ENCODE peak calls at places on chromosomes 6 and 20, in nine cellular contexts. V, Z, N, G, M, W, O, X and T are unnamed samples.
A peak's percentile ranks its signal among the peaks of the same experiment; 100 is the strongest.

GRCh38 chr6:75350156-75350555 is 65.6 kb upstream of the TMEM30A start:
- DNase-seq in V (no peak), Z (no peak), N (no peak), G (no peak), M (no peak), W (no peak), O (no peak), X (no peak), T (no peak)

GRCh38 chr6:91487729-91488392 is 901.0 kb upstream of the MAP3K7 start:
- DNase-seq in V (no peak), Z (no peak), N (no peak), G (no peak), M (no peak), W (no peak), O (no peak), X (no peak), T (no peak)

GRCh38 chr6:28258877-28259777 is at the start of gene NKAPL:
- DNase-seq in V (peak; percentile 94), Z (no peak), N (no peak), G (peak; percentile 43), M (peak; percentile 83), W (peak; percentile 92), O (peak; percentile 89), X (peak; percentile 75), T (peak; percentile 30)

GRCh38 chr6:783966-784365 is 91.0 kb upstream of the EXOC2 start:
- DNase-seq in V (no peak), Z (no peak), N (no peak), G (no peak), M (no peak), W (no peak), O (no peak), X (no peak), T (no peak)

GRCh38 chr6:80502871-80503270 is 396.4 kb downstream of the BCKDHB start:
- DNase-seq in V (no peak), Z (no peak), N (no peak), G (no peak), M (no peak), W (no peak), O (no peak), X (no peak), T (no peak)

GRCh38 chr6:32166411-32167061 is 2.1 kb downstream of the EGFL8 start:
- DNase-seq in V (peak; percentile 74), Z (no peak), N (no peak), G (no peak), M (no peak), W (peak; percentile 59), O (no peak), X (no peak), T (no peak)

GRCh38 chr20:33736962-33737361 is 5.2 kb downstream of the ZNF341 start:
- DNase-seq in V (no peak), Z (no peak), N (no peak), G (no peak), M (no peak), W (no peak), O (no peak), X (no peak), T (no peak)

GRCh38 chr6:45845546-45845945 is 170.1 kb downstream of the CLIC5 start:
- DNase-seq in V (no peak), Z (no peak), N (no peak), G (no peak), M (peak; percentile 56), W (no peak), O (no peak), X (no peak), T (no peak)

GRCh38 chr20:18973499-18974173 is 160.1 kb downstream of the SCP2D1 start:
- DNase-seq in V (peak; percentile 89), Z (no peak), N (no peak), G (no peak), M (no peak), W (no peak), O (no peak), X (no peak), T (no peak)

DNA sequence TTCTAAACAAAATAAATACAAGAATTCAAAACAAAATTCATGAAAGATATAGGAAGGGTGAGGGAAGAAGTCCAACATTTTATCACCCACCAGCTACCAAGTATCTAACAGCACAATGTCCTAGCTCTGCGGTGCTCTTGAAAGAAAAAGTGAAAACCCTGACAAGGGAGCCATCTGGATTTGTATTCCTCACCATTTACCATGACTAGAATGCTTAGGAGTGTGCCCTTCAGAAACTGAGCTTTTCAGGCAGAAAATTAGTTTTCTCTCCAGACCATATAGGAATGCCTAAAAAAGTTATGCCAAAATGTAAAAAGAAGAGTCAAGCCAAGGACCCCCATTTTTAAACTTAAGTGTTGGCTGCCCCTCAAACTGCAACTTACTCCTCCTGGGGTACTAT is 4.5 kb downstream of the SNX5 start:
- DNase-seq in V (no peak), Z (no peak), N (no peak), G (no peak), M (no peak), W (no peak), O (no peak), X (no peak), T (no peak)
- H3K27ac ChIP-seq in V (no peak overlapping the region), Z (no peak overlapping the region), N (no peak overlapping the region), G (no peak overlapping the region), M (no peak overlapping the region), W (peak overlapping the region; percentile 99), O (peak overlapping the region; percentile 99), X (no peak overlapping the region), T (no peak overlapping the region)

DNA sequence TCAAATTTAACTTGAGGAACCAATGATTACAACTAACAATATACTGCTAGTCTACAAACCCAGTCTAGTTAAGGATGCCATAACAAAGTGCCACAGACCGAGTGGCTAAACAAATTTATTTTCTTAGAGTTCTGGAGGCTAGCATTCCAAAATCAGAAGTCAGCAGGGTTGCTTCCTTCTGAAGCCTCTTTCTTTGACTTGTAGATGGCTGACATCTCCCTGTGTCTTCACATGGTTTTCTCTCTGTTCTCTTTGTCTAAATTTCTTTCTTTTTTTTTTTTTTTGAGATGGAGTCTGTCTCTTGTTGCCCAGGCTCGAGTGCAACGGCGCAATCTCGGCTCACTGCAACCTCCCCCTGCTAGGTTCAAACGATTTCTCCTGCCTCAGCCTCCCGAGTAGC is 56.1 kb downstream of the NCOA3 start:
- DNase-seq in V (no peak), Z (no peak), N (no peak), G (no peak), M (no peak), W (no peak), O (no peak), X (no peak), T (no peak)
- H3K27ac ChIP-seq in V (no peak overlapping the region), Z (no peak overlapping the region), N (no peak overlapping the region), G (no peak overlapping the region), M (no peak overlapping the region), W (no peak overlapping the region), O (no peak overlapping the region), X (no peak overlapping the region), T (no peak overlapping the region)

DNA sequence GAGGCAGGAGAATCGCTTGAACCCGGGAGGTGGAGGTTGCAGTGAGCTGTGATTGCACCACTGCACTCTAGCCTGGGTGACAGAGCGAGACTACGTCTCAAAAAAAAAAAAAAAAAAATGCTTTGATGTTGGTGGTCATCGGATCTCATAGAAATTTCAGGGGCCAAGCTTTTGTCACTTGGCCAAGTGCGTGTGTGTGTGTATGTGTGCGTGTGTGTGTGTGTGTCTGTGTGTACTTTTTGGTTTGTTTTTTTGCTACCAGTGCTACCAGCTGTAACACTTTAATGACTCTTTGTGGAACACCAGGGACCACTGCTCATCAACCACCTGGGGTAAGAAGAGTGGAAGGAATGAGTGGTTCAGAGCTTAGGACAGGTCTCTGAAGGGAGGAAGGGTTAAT is 49.7 kb downstream of the TRAF3IP2 start:
- DNase-seq in V (no peak), Z (no peak), N (no peak), G (no peak), M (no peak), W (no peak), O (no peak), X (no peak), T (no peak)
- H3K27ac ChIP-seq in V (no peak overlapping the region), Z (no peak overlapping the region), N (peak overlapping the region; percentile 68), G (no peak overlapping the region), M (peak overlapping the region; percentile 44), W (no peak overlapping the region), O (no peak overlapping the region), X (no peak overlapping the region), T (no peak overlapping the region)

DNA sequence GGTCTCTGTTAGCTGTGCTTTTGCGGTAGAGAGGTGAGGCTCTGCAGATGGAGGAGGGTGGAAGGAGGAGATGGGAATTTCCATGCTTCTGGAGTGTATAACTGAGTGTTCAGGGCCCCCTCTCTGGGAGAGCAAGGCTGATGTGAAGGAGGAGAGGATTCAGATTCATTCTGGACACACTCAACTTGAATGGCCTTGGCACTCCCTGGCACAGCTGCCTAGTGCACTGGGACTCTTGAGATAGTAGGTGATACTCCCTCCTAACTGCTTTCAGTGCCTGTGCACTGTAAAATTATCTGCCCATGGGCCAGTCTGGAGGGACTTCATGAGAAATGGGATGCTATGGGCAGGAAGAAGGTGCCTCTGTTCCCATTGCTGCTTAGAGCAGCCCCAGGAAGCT is 54.2 kb upstream of the MYL9 start:
- DNase-seq in V (no peak), Z (no peak), N (no peak), G (no peak), M (no peak), W (no peak), O (no peak), X (no peak), T (no peak)
- H3K27ac ChIP-seq in V (no peak overlapping the region), Z (no peak overlapping the region), N (no peak overlapping the region), G (no peak overlapping the region), M (no peak overlapping the region), W (no peak overlapping the region), O (no peak overlapping the region), X (no peak overlapping the region), T (no peak overlapping the region)

DNA sequence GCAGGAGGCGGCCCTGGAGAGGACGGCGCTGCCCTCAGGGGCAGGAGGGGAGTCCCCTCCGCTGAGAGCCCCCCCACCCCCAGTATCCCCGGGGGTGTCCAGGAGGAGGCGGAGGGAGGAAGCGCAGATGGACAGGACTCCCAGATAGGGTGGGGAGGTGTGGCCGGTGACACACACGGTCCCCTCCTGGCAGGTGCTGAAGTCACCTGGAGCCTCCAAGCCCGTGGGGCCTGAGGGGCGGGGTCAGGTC is 1.4 kb downstream of the STMN3 start:
- DNase-seq in V (no peak), Z (no peak), N (no peak), G (no peak), M (no peak), W (no peak), O (no peak), X (no peak), T (no peak)
- H3K27ac ChIP-seq in V (no peak overlapping the region), Z (peak overlapping the region; percentile 60), N (no peak overlapping the region), G (no peak overlapping the region), M (no peak overlapping the region), W (no peak overlapping the region), O (no peak overlapping the region), X (no peak overlapping the region), T (peak overlapping the region; percentile 48)

DNA sequence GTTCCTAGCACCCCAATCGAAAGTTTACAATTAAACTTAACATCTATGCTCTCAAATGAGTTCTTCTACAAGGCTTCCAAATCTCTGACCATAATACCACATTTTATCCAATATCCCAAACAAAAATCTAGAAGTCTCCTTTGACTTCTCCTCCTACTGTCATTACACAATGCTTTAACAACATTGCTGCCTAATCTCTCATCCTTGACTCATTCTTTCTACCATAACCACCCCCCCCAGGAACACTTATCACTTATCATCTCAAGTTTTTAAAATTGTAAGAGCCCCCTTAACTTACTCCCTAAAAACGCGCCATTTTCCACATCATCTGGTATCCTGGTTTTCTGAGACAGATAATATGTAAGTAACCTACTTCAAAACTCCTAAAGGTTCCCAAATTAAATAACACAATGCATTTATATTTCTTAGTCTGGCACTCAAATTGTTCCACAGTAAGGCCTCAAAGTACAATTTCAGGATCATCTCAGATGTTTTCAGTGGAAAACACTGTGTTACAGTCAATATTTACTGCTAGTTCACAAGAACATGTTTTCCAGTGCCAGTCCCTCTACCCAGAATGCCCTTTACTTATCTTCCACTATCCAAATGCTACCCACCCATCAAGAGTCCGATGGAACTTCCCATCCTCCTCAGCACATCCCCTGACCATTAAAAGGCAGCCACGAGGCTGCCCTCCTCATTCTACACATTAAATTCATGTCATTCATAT is 308.2 kb upstream of the THEMIS start:
- DNase-seq in V (no peak), Z (no peak), N (no peak), G (no peak), M (peak; percentile 30), W (no peak), O (no peak), X (no peak), T (no peak)
- H3K27ac ChIP-seq in V (no peak overlapping the region), Z (no peak overlapping the region), N (no peak overlapping the region), G (no peak overlapping the region), M (no peak overlapping the region), W (no peak overlapping the region), O (no peak overlapping the region), X (no peak overlapping the region), T (no peak overlapping the region)